ENCODE peak calls at places on chromosomes 7 and 10, in eight cellular contexts. M, D, A, N, P, Y, C and K are unnamed samples.

GRCh38 chr7:29612596-29612995 is 49.0 kb downstream of the PRR15 start:
- DNase-seq in M (no peak), C (no peak), A (no peak), D (no peak), P (peak), N (no peak), Y (no peak), K (no peak)

GRCh38 chr7:5452470-5452899 is 28.9 kb upstream of the TNRC18 start:
- DNase-seq in A (no peak), D (no peak), C (no peak), P (peak), Y (no peak), N (no peak), M (no peak), K (no peak)

GRCh38 chr7:87028636-87029035 is 30.8 kb downstream of the ELAPOR2 start:
- DNase-seq in M (no peak), C (no peak), Y (no peak), A (no peak), N (no peak), P (no peak), D (no peak), K (no peak)

GRCh38 chr10:46106410-46107255 is 60.6 kb upstream of the MSMB start:
- DNase-seq in N (no peak), A (no peak), Y (no peak), P (peak), M (peak), C (peak), D (no peak), K (peak)

GRCh38 chr10:118768041-118768933 is 13.5 kb upstream of the CACUL1 start:
- DNase-seq in N (no peak), D (no peak), P (no peak), C (no peak), A (no peak), Y (no peak), M (no peak), K (no peak)

GRCh38 chr10:61356342-61356741 is 96.8 kb downstream of the TMEM26 start:
- DNase-seq in D (no peak), M (no peak), N (no peak), C (no peak), Y (no peak), P (no peak), A (no peak), K (no peak)

GRCh38 chr10:93465806-93466675 is 16.1 kb downstream of the MYOF start:
- DNase-seq in D (peak), M (no peak), Y (no peak), A (no peak), C (peak), P (peak), N (no peak), K (peak)

GRCh38 chr10:13450078-13450477 is 78.7 kb downstream of the BEND7 start:
- DNase-seq in N (no peak), C (no peak), Y (no peak), M (no peak), P (peak), A (no peak), D (peak), K (no peak)

GRCh38 chr7:19508124-19508523 is 200.7 kb downstream of the POLR1F start:
- DNase-seq in D (no peak), M (no peak), A (no peak), C (no peak), P (no peak), Y (no peak), N (no peak), K (no peak)

GRCh38 chr7:105877736-105878135 is 1.3 kb upstream of the ATXN7L1 start:
- DNase-seq in D (no peak), Y (no peak), M (no peak), A (no peak), C (no peak), N (no peak), P (peak), K (no peak)

GRCh38 chr10:69043931-69044531 is 43.9 kb upstream of the SRGN start:
- DNase-seq in N (no peak), C (no peak), D (no peak), Y (no peak), M (peak), P (no peak), A (peak), K (no peak)

GRCh38 chr10:116815641-116816415 is 33.5 kb upstream of the ENO4 start:
- DNase-seq in M (no peak), N (no peak), Y (no peak), A (no peak), D (peak), C (no peak), P (no peak), K (no peak)

GRCh38 chr10:14240253-14241189 is 90.2 kb downstream of the FRMD4A start:
- DNase-seq in A (no peak), P (no peak), N (no peak), D (no peak), M (no peak), Y (no peak), C (no peak), K (no peak)

GRCh38 chr7:19725770-19726169 is 16.9 kb upstream of the POLR1F start:
- DNase-seq in D (no peak), C (no peak), N (no peak), A (no peak), M (no peak), P (no peak), Y (no peak), K (no peak)

GRCh38 chr7:30926323-30926722 is 14.7 kb downstream of the AQP1 start:
- DNase-seq in M (no peak), A (no peak), D (no peak), Y (no peak), N (no peak), C (no peak), P (no peak), K (peak)

GRCh38 chr7:73351447-73352167 is 23.6 kb downstream of the FKBP6 start:
- DNase-seq in N (no peak), Y (no peak), P (no peak), C (no peak), D (no peak), M (no peak), A (no peak), K (no peak)

GRCh38 chr10:20221353-20221752 is 405.1 kb downstream of the PLXDC2 start:
- DNase-seq in Y (no peak), C (no peak), N (no peak), D (no peak), A (no peak), P (no peak), M (no peak), K (no peak)

GRCh38 chr7:51589111-51589510 is 272.5 kb upstream of the COBL start:
- DNase-seq in M (no peak), C (no peak), A (no peak), P (no peak), D (no peak), Y (no peak), N (no peak), K (no peak)

GRCh38 chr10:52950578-52950977 is 178.0 kb upstream of the MBL2 start:
- DNase-seq in Y (no peak), M (no peak), D (no peak), A (no peak), N (no peak), P (no peak), C (no peak), K (no peak)

GRCh38 chr10:124394583-124394982 is 24.1 kb downstream of the OAT start:
- DNase-seq in D (peak), M (no peak), N (no peak), Y (no peak), A (no peak), P (no peak), C (no peak), K (no peak)

GRCh38 chr7:107090452-107090851 is 45.9 kb downstream of the PRKAR2B start:
- DNase-seq in M (no peak), N (no peak), Y (no peak), P (no peak), A (no peak), D (no peak), C (no peak), K (no peak)

GRCh38 chr10:122344741-122345258 is 29.7 kb upstream of the PLEKHA1 start:
- DNase-seq in Y (no peak), P (peak), D (peak), A (no peak), M (no peak), C (peak), N (no peak), K (no peak)

GRCh38 chr10:20839141-20839540 is 58.0 kb downstream of the NEBL start:
- DNase-seq in Y (no peak), A (no peak), C (no peak), N (no peak), D (no peak), P (no peak), M (no peak), K (no peak)

GRCh38 chr7:50795831-50796230 is 13.1 kb upstream of the GRB10 start:
- DNase-seq in Y (no peak), P (no peak), A (no peak), D (no peak), N (no peak), C (no peak), M (no peak), K (no peak)

GRCh38 chr10:21068025-21068656 is 171.0 kb upstream of the NEBL start:
- DNase-seq in C (no peak), Y (no peak), M (no peak), P (no peak), D (no peak), A (no peak), N (no peak), K (no peak)

GRCh38 chr7:29843106-29843505 is 36.8 kb downstream of the WIPF3 start:
- DNase-seq in M (no peak), C (no peak), A (no peak), Y (no peak), N (no peak), P (no peak), D (no peak), K (peak)

GRCh38 chr7:29562307-29562706 is 1.3 kb upstream of the PRR15 start:
- DNase-seq in D (no peak), N (no peak), Y (no peak), C (no peak), P (no peak), M (no peak), A (no peak), K (no peak)